ENCODE peak calls at places on chromosomes 5 and 9, in five cellular contexts. C is mammary epithelial cell, Q is neuronal stem cell, B is HCT116, F is IMR-90. Y is an unnamed sample.

GRCh38 chr9:77651203-77651602 is 3.1 kb upstream of the GNA14 start:
- DNase-seq in C (no peak), Q (no peak), B (no peak), F (no peak), Y (no peak)

GRCh38 chr5:145787996-145788395 is 47.1 kb downstream of the PRELID2 start:
- DNase-seq in C (no peak), Q (no peak), B (no peak), F (no peak), Y (no peak)

GRCh38 chr9:3828495-3828894 is 302.7 kb upstream of the RFX3 start:
- DNase-seq in C (peak; percentile 60), Q (no peak), B (no peak), F (peak; percentile 67), Y (peak; percentile 68)

GRCh38 chr9:133711428-133712220 is 26.5 kb downstream of the SARDH start:
- DNase-seq in C (no peak), Q (no peak), B (no peak), F (peak; percentile 85), Y (peak; percentile 76)

GRCh38 chr9:115198018-115198417 is 80.1 kb upstream of the TNC start:
- DNase-seq in C (peak; percentile 72), Q (no peak), B (no peak), F (peak; percentile 79), Y (peak; percentile 73)

GRCh38 chr9:133566382-133566781 is 31.9 kb downstream of the ADAMTSL2 start:
- DNase-seq in C (no peak), Q (no peak), B (no peak), F (no peak), Y (no peak)

GRCh38 chr5:143119881-143120341 is 283.6 kb downstream of the NR3C1 start:
- DNase-seq in C (no peak), Q (no peak), B (no peak), F (no peak), Y (no peak)

GRCh38 chr5:68465133-68465532 is 249.6 kb downstream of the PIK3R1 start:
- DNase-seq in C (no peak), Q (no peak), B (no peak), F (no peak), Y (no peak)

GRCh38 chr5:21672911-21673310 is 1180.2 kb downstream of the CDH12 start:
- DNase-seq in C (no peak), Q (no peak), B (no peak), F (no peak), Y (no peak)

GRCh38 chr5:176647870-176648466 is 684 bp downstream of the TSPAN17 start:
- DNase-seq in C (peak; percentile 27), Q (no peak), B (no peak), F (no peak), Y (no peak)

GRCh38 chr5:147628054-147628895 is 118.4 kb upstream of the DPYSL3 start:
- DNase-seq in C (peak; percentile 56), Q (peak; percentile 78), B (peak; percentile 64), F (peak; percentile 55), Y (peak; percentile 32)

GRCh38 chr5:41071975-41072374 is 833 bp upstream of the MROH2B start:
- DNase-seq in C (peak; percentile 40), Q (no peak), B (no peak), F (peak; percentile 83), Y (peak; percentile 63)

GRCh38 chr9:75053869-75054268 is 25.8 kb upstream of the CARNMT1 start:
- DNase-seq in C (no peak), Q (no peak), B (no peak), F (no peak), Y (no peak)

GRCh38 chr9:121956808-121957207 is 136.3 kb downstream of the TTLL11 start:
- DNase-seq in C (no peak), Q (no peak), B (no peak), F (no peak), Y (no peak)

GRCh38 chr5:132102101-132102701 is 28.6 kb downstream of the CSF2 start:
- DNase-seq in C (peak; percentile 80), Q (no peak), B (no peak), F (no peak), Y (peak; percentile 75)

GRCh38 chr9:20788526-20789421 is 104.7 kb downstream of the FOCAD start:
- DNase-seq in C (no peak), Q (no peak), B (no peak), F (no peak), Y (peak; percentile 27)

GRCh38 chr5:112762113-112762810 is 24.6 kb downstream of the APC start:
- DNase-seq in C (no peak), Q (no peak), B (no peak), F (peak; percentile 40), Y (peak; percentile 63)

GRCh38 chr5:65199988-65200668 is 281.6 kb downstream of the ADAMTS6 start:
- DNase-seq in C (no peak), Q (no peak), B (no peak), F (peak; percentile 83), Y (peak; percentile 83)

GRCh38 chr9:83570359-83570758 is 32.2 kb upstream of the FRMD3 start:
- DNase-seq in C (peak; percentile 12), Q (no peak), B (no peak), F (no peak), Y (no peak)

GRCh38 chr9:97518909-97519307 is 17.4 kb downstream of the TMOD1 start:
- DNase-seq in C (no peak), Q (no peak), B (no peak), F (peak; percentile 92), Y (peak; percentile 77)

GRCh38 chr5:14503681-14504331 is 77.8 kb upstream of the OTULINL start:
- DNase-seq in C (no peak), Q (no peak), B (no peak), F (no peak), Y (no peak)

GRCh38 chr5:141515946-141516647 is 27.2 kb downstream of the PCDHGC5 start:
- DNase-seq in C (no peak), Q (no peak), B (no peak), F (no peak), Y (no peak)

GRCh38 chr5:90675222-90675621 is 116.6 kb downstream of the ADGRV1 start:
- DNase-seq in C (no peak), Q (no peak), B (no peak), F (no peak), Y (no peak)

GRCh38 chr5:141374627-141375026 is 936 bp downstream of the PCDHGA6 start:
- DNase-seq in C (no peak), Q (no peak), B (no peak), F (no peak), Y (no peak)

GRCh38 chr9:122723690-122724089 is at the start of gene OR1L4:
- DNase-seq in C (no peak), Q (no peak), B (no peak), F (no peak), Y (no peak)

GRCh38 chr9:109442716-109443115 is 55.4 kb downstream of the PTPN3 start:
- DNase-seq in C (peak; percentile 84), Q (no peak), B (no peak), F (no peak), Y (no peak)

GRCh38 chr9:109440117-109440515 is 58.0 kb downstream of the PTPN3 start:
- DNase-seq in C (no peak), Q (no peak), B (no peak), F (no peak), Y (no peak)

GRCh38 chr9:109441296-109441695 is 56.8 kb downstream of the PTPN3 start:
- DNase-seq in C (no peak), Q (no peak), B (no peak), F (no peak), Y (no peak)

GRCh38 chr9:109439378-109440116 is 58.6 kb downstream of the PTPN3 start:
- DNase-seq in C (no peak), Q (no peak), B (no peak), F (no peak), Y (no peak)

GRCh38 chr9:109440797-109441287 is 57.3 kb downstream of the PTPN3 start:
- DNase-seq in C (peak; percentile 77), Q (peak; percentile 56), B (peak; percentile 67), F (peak; percentile 90), Y (peak; percentile 79)
- H3K9ac ChIP-seq in C (no peak overlapping the region), Q (no peak overlapping the region), B (no peak overlapping the region), F (no peak overlapping the region), Y (peak overlapping the region; percentile 55)

DNA sequence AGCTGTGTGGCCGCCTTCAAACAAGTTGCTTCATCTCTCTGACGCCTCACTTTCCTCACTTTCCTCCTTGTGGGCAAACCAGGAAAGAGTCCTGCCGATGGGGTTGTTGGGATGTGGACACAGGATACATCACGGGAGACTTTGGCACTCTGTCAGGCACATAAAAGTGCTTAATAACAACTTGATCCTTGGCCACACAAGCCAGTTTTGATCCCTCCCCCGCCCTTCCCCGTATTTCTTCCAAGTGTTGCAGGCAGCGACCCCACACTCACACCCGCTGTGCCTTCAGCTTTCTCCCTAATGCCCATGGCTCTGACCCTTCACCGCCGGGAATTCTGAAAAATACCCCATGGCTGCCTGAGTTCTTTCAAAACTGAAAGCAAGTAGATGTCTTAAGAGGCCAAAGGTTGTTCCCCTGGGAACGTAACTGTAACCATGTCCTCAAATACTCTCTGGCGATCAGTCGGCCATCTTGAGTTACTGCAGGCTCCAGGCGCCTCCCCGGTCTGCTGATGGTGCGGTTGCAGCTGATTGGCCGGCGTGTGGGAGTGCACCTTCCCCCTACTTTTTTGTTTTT is 59.8 kb downstream of the ARHGEF37 start:
- DNase-seq in C (no peak), Q (no peak), B (no peak), F (peak; percentile 43), Y (no peak)
- H2AFZ ChIP-seq in C (no peak overlapping the region), Q (peak overlapping the region; percentile 75), B (peak overlapping the region; percentile 54), F (peak overlapping the region; percentile 8), Y (peak overlapping the region; percentile 5)

GRCh38 chr5:158606228-158606627 is 493.5 kb downstream of the EBF1 start:
- DNase-seq in C (no peak), Q (no peak), B (no peak), F (no peak), Y (peak; percentile 46)

GRCh38 chr5:158609328-158609727 is 490.4 kb downstream of the EBF1 start:
- DNase-seq in C (no peak), Q (no peak), B (no peak), F (no peak), Y (no peak)

GRCh38 chr5:158614951-158615350 is 484.8 kb downstream of the EBF1 start:
- DNase-seq in C (no peak), Q (no peak), B (no peak), F (no peak), Y (no peak)

GRCh38 chr5:158609729-158610128 is 490.0 kb downstream of the EBF1 start:
- DNase-seq in C (no peak), Q (no peak), B (no peak), F (no peak), Y (peak; percentile 70)
- H3K9ac ChIP-seq in C (no peak overlapping the region), Q (no peak overlapping the region), B (no peak overlapping the region), F (no peak overlapping the region), Y (no peak overlapping the region)

DNA sequence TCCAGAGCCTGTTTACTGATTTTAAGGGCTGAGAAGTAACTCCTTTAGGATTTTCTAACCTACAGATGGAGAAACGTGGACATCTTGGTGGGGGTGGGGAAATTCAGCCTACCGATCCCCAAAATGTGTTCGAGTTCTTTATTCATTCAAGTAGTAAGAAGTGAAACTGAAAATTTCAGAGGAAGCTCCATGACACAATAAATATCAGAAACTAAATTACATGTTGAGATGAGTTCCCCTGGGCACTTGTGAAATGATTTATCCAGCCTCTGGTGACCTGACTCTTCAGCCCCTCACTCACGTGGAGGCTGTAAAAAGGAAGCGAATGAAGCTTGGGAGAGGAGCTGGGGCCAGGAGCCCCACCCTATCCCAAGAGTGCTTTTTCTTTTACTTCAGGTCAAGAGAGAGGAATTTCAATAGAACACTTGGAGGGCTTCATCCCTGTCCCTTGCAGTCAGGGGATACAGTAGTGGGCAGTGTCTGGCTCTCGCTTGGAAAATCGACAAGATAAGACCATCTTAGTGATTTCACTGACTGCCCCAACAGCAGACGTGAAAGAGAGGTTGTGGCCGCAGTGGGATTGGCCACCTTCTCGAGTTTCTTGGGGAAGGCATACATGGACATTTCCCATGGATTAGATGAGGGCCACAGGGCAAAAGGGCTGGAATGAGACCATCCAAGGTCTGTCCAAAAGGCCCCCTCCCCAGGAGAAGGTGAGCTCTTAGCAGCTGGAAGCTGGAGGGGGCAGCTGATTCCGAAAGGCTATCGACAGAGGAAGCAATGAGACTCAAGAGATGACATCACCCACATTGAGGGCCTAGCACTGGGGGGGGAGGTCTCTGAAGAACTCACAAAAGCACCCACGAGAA is 76.7 kb upstream of the SH3PXD2B start:
- DNase-seq in C (no peak), Q (no peak), B (no peak), F (no peak), Y (no peak)
- H2AFZ ChIP-seq in C (no peak overlapping the region), Q (no peak overlapping the region), B (no peak overlapping the region), F (no peak overlapping the region), Y (no peak overlapping the region)